ENCODE peak calls at places on chromosome X, in eight cellular contexts. J is mesothelial cell of epicardium, L is IMR-90, P is OCI-LY7, E is cardiac muscle cell, R is mammary epithelial cell, F is fibroblast of pulmonary artery, M is endothelial cell. N is an unnamed sample.

GRCh38 chrX:11672213-11672612 is 6.5 kb upstream of the ARHGAP6 start:
- DNase-seq in J (no peak), L (no peak), P (no peak), E (no peak), R (no peak), F (no peak), M (no peak), N (no peak)

GRCh38 chrX:110042521-110042920 is 39.6 kb downstream of the TMEM164 start:
- DNase-seq in J (no peak), L (peak; percentile 42), P (no peak), E (no peak), R (peak; percentile 20), F (peak; percentile 17), M (no peak), N (no peak)

GRCh38 chrX:79369871-79370270 is 2.7 kb upstream of the ITM2A start:
- DNase-seq in J (no peak), L (no peak), P (no peak), E (no peak), R (no peak), F (no peak), M (no peak), N (no peak)

GRCh38 chrX:46637937-46638336 is 64.4 kb downstream of the CHST7 start:
- DNase-seq in J (no peak), L (peak; percentile 39), P (no peak), E (no peak), R (peak; percentile 62), F (no peak), M (no peak), N (no peak)

GRCh38 chrX:68633981-68634380 is 13.5 kb upstream of the STARD8 start:
- DNase-seq in J (no peak), L (no peak), P (no peak), E (no peak), R (no peak), F (no peak), M (no peak), N (no peak)

GRCh38 chrX:1420371-1420770 is 28.5 kb upstream of the SLC25A6 start:
- DNase-seq in J (no peak), L (no peak), P (no peak), E (no peak), R (no peak), F (no peak), M (no peak), N (no peak)

GRCh38 chrX:153876112-153876491 is 9.9 kb downstream of the L1CAM start:
- DNase-seq in J (no peak), L (no peak), P (no peak), E (no peak), R (no peak), F (no peak), M (no peak), N (no peak)

GRCh38 chrX:105910563-105911105 is 88.3 kb downstream of the NRK start:
- DNase-seq in J (no peak), L (no peak), P (no peak), E (peak; percentile 86), R (no peak), F (peak; percentile 61), M (no peak), N (no peak)

GRCh38 chrX:18422325-18422724 is 3.1 kb upstream of the CDKL5 start:
- DNase-seq in J (no peak), L (peak; percentile 94), P (no peak), E (peak; percentile 55), R (no peak), F (peak; percentile 74), M (no peak), N (peak; percentile 16)

GRCh38 chrX:40006025-40007017 is 91.4 kb downstream of the BCOR start:
- DNase-seq in J (no peak), L (no peak), P (no peak), E (peak; percentile 50), R (no peak), F (peak; percentile 17), M (peak; percentile 45), N (no peak)

GRCh38 chrX:15215366-15215765 is 54.5 kb downstream of the ASB9 start:
- DNase-seq in J (no peak), L (no peak), P (no peak), E (no peak), R (no peak), F (no peak), M (no peak), N (no peak)

GRCh38 chrX:63434206-63434605 is 83.1 kb upstream of the SPIN4 start:
- DNase-seq in J (no peak), L (no peak), P (no peak), E (no peak), R (no peak), F (no peak), M (no peak), N (no peak)

GRCh38 chrX:2708601-2709200 is 17.6 kb downstream of the CD99 start:
- DNase-seq in J (no peak), L (no peak), P (peak; percentile 65), E (no peak), R (no peak), F (no peak), M (no peak), N (no peak)

GRCh38 chrX:5054852-5055251 is 1173.8 kb downstream of the NLGN4X start:
- DNase-seq in J (no peak), L (no peak), P (no peak), E (no peak), R (no peak), F (no peak), M (no peak), N (no peak)

GRCh38 chrX:119654112-119654531 is 38.8 kb downstream of the SEPTIN6 start:
- DNase-seq in J (peak; percentile 48), L (peak; percentile 54), P (no peak), E (peak; percentile 83), R (no peak), F (peak; percentile 92), M (no peak), N (no peak)

GRCh38 chrX:52271212-52271611 is 86.5 kb downstream of the MAGED4 start:
- DNase-seq in J (no peak), L (no peak), P (peak; percentile 32), E (peak; percentile 11), R (peak; percentile 9), F (peak; percentile 2), M (peak; percentile 15), N (no peak)

GRCh38 chrX:78024349-78025108 is 55.1 kb upstream of the PGAM4 start:
- DNase-seq in J (no peak), L (peak; percentile 2), P (peak; percentile 25), E (peak; percentile 19), R (peak; percentile 23), F (peak; percentile 10), M (peak; percentile 2), N (no peak)

GRCh38 chrX:57821703-57822375 is 88.4 kb downstream of the ZXDA start:
- DNase-seq in J (no peak), L (peak; percentile 55), P (peak; percentile 65), E (peak; percentile 71), R (peak; percentile 35), F (peak; percentile 76), M (peak; percentile 18), N (peak; percentile 16)

GRCh38 chrX:57822398-57822797 is 87.9 kb downstream of the ZXDA start:
- DNase-seq in J (no peak), L (no peak), P (no peak), E (no peak), R (no peak), F (no peak), M (no peak), N (no peak)

DNA sequence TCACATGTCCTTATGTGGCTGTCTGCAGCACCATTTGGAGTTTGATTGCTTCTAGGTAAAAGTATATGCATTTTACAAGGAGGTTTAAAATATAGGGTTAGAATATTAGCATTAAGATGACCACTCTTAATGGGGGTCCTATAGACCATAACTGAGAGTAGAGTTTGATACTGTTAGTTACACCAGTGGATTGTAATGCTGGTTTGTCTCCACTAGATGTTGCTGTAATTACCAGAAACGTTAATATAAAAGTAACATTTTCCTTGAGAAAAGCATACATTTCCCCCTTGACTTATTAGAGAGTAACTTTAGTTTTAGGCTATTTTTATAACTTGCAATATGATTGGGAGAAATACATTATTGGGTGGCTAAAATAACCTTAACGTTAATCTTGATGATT is 93.0 kb downstream of the ZXDA start:
- DNase-seq in J (no peak), L (no peak), P (peak; percentile 19), E (peak; percentile 2), R (no peak), F (peak; percentile 11), M (no peak), N (no peak)
- TF ChIP-seq CTCF in J (no peak), L (peak; percentile 51), P (peak; percentile 72), E (peak; percentile 47), R (peak; percentile 64), F (peak; percentile 44), M (no peak), N (no peak)

GRCh38 chrX:122907375-122907774 is 276.7 kb upstream of the GRIA3 start:
- DNase-seq in J (no peak), L (no peak), P (no peak), E (no peak), R (no peak), F (no peak), M (no peak), N (no peak)

GRCh38 chrX:122914256-122914655 is 269.8 kb upstream of the GRIA3 start:
- DNase-seq in J (no peak), L (no peak), P (no peak), E (no peak), R (no peak), F (no peak), M (no peak), N (no peak)

GRCh38 chrX:122913764-122914163 is 270.3 kb upstream of the GRIA3 start:
- DNase-seq in J (no peak), L (no peak), P (no peak), E (no peak), R (no peak), F (no peak), M (no peak), N (no peak)

GRCh38 chrX:122913134-122913533 is 270.9 kb upstream of the GRIA3 start:
- DNase-seq in J (no peak), L (no peak), P (no peak), E (no peak), R (no peak), F (no peak), M (no peak), N (no peak)

GRCh38 chrX:122910697-122911096 is 273.4 kb upstream of the GRIA3 start:
- DNase-seq in J (no peak), L (no peak), P (no peak), E (no peak), R (no peak), F (no peak), M (no peak), N (no peak)
- TF ChIP-seq CTCF in J (no peak), L (no peak), P (no peak), E (no peak), R (no peak), F (no peak), M (no peak), N (no peak)

DNA sequence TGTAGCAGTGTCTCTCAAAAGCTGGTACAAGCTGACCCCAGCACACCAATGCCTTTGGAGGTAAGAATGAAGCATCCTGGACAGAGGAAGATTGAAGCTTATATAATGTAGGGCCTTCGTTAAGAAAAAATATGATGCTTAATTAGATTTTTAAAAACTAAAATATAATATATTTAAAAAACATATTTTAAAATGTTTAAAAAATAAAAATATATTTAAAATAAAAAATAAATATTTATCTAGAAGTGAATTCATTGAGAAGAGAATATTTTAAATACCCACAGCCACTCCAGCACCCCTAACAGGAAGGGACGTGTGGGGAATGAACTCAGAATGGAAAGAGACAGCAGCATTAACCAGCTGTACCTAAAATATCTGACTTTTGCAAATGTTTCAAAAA is 65.1 kb upstream of the DDX53 start:
- DNase-seq in J (no peak), L (no peak), P (no peak), E (no peak), R (no peak), F (no peak), M (no peak), N (no peak)
- TF ChIP-seq CTCF in J (no peak), L (no peak), P (no peak), E (no peak), R (no peak), F (no peak), M (no peak), N (no peak)

GRCh38 chrX:71269801-71270395 is 13.5 kb upstream of the NONO start:
- DNase-seq in J (no peak), L (no peak), P (no peak), E (no peak), R (no peak), F (no peak), M (no peak), N (no peak)
- TF ChIP-seq CTCF in J (no peak), L (no peak), P (no peak), E (no peak), R (no peak), F (no peak), M (no peak), N (no peak)